ENCODE peak calls at places on chromosome 12, in nine cellular contexts. C is uterus; A is lower lobe of right lung; S is LoVo; Z is T-helper 2 cell; X is NT2/D1; R is foreskin fibroblast; O is GDM1; L is activated CD4-positive, alpha-beta T cell treated with anti-CD3 and anti-CD28 coated beads, Interleukin-2, amount 10 ng/mL, durations not matched to agents 7 days and 5 days. W is an unnamed sample.
A peak's percentile ranks its signal among the peaks of the same experiment; 100 is the strongest.

GRCh38 chr12:8697120-8697475 is 693 bp upstream of the RIMKLB start:
- DNase-seq in A (no peak), C (peak; percentile 39), O (no peak), L (peak; percentile 36), X (no peak), R (peak; percentile 42), Z (no peak), S (peak; percentile 54), W (peak; percentile 17)

GRCh38 chr12:53978477-53979356 is 4.0 kb upstream of the HOTAIR start:
- DNase-seq in S (peak; percentile 97), L (no peak), X (no peak), Z (no peak), A (no peak), C (no peak), R (peak; percentile 89), O (no peak), W (no peak)

GRCh38 chr12:118107026-118107425 is 3.2 kb upstream of the VSIG10 start:
- DNase-seq in O (no peak), R (no peak), A (no peak), X (no peak), S (peak; percentile 20), L (no peak), C (no peak), Z (no peak), W (no peak)

GRCh38 chr12:67827820-67828383 is 161.3 kb upstream of the IFNG-AS1 start:
- DNase-seq in L (no peak), S (peak; percentile 77), A (no peak), O (no peak), R (peak; percentile 92), X (peak; percentile 6), Z (no peak), C (peak; percentile 74), W (no peak)

GRCh38 chr12:98754095-98754494 is 109.0 kb downstream of the APAF1 start:
- DNase-seq in L (no peak), O (no peak), S (peak; percentile 35), A (no peak), Z (no peak), X (no peak), C (no peak), R (peak; percentile 23), W (no peak)

GRCh38 chr12:12282202-12282601 is 15.4 kb upstream of the LRP6 start:
- DNase-seq in X (no peak), O (no peak), A (no peak), S (no peak), Z (no peak), R (no peak), C (no peak), L (no peak), W (no peak)

GRCh38 chr12:108332791-108333382 is 6.2 kb downstream of the CMKLR1 start:
- DNase-seq in S (no peak), A (peak; percentile 82), Z (no peak), O (no peak), L (no peak), X (no peak), C (peak; percentile 36), R (no peak), W (no peak)

GRCh38 chr12:120229583-120230325 is 28.8 kb upstream of the RPLP0 start:
- DNase-seq in R (no peak), Z (no peak), A (peak; percentile 54), C (no peak), O (no peak), X (no peak), S (peak; percentile 65), L (no peak), W (no peak)

GRCh38 chr12:88328056-88328455 is 185.9 kb downstream of the TMTC3 start:
- DNase-seq in Z (no peak), L (no peak), S (no peak), A (no peak), R (no peak), O (no peak), X (no peak), C (no peak), W (no peak)

GRCh38 chr12:8156845-8157244 is at the start of gene ZNF705A:
- DNase-seq in O (peak; percentile 51), Z (no peak), A (no peak), L (no peak), C (no peak), X (no peak), S (no peak), R (peak; percentile 30), W (no peak)

GRCh38 chr12:106331594-106331993 is 26.0 kb upstream of the POLR3B start:
- DNase-seq in L (no peak), X (no peak), C (no peak), Z (no peak), O (no peak), R (no peak), A (no peak), S (no peak), W (no peak)

GRCh38 chr12:83161451-83161850 is 474.7 kb downstream of the TMTC2 start:
- DNase-seq in X (no peak), O (no peak), R (peak; percentile 24), S (no peak), A (no peak), Z (no peak), C (no peak), L (no peak), W (no peak)

GRCh38 chr12:39006286-39006685 is 100.9 kb upstream of the CPNE8 start:
- DNase-seq in X (no peak), A (no peak), O (no peak), R (no peak), C (no peak), L (no peak), S (no peak), Z (no peak), W (no peak)

GRCh38 chr12:22684526-22685118 is 59.7 kb downstream of the ETNK1 start:
- DNase-seq in A (no peak), R (peak; percentile 18), Z (no peak), C (no peak), O (no peak), S (peak; percentile 36), X (peak; percentile 55), L (no peak), W (peak; percentile 42)

GRCh38 chr12:64544796-64545382 is 65.4 kb upstream of the RASSF3 start:
- DNase-seq in Z (no peak), S (no peak), R (no peak), A (no peak), L (no peak), C (no peak), X (no peak), O (no peak), W (no peak)

GRCh38 chr12:108446766-108447165 is 68.3 kb upstream of the FICD start:
- DNase-seq in L (no peak), C (peak; percentile 46), O (no peak), A (no peak), R (peak; percentile 6), S (no peak), Z (no peak), X (no peak), W (no peak)

GRCh38 chr12:52820521-52820920 is 6.6 kb upstream of the KRT4 start:
- DNase-seq in S (no peak), Z (no peak), O (no peak), L (no peak), A (no peak), C (no peak), X (no peak), R (no peak), W (no peak)

GRCh38 chr12:121673013-121673441 is 3.6 kb upstream of the MORN3 start:
- DNase-seq in L (no peak), X (no peak), O (no peak), A (no peak), R (no peak), Z (peak; percentile 12), S (no peak), C (no peak), W (no peak)

GRCh38 chr12:71973687-71974086 is 35.0 kb downstream of the TPH2 start:
- DNase-seq in Z (no peak), L (no peak), X (no peak), O (no peak), R (peak; percentile 2), C (no peak), A (no peak), S (no peak), W (no peak)

GRCh38 chr12:132561784-132562156 is 48.6 kb downstream of the LRCOL1 start:
- DNase-seq in O (no peak), S (no peak), L (no peak), C (no peak), A (no peak), R (no peak), Z (no peak), X (peak; percentile 28), W (no peak)

GRCh38 chr12:45696049-45696448 is 33.5 kb upstream of the ARID2 start:
- DNase-seq in X (no peak), A (no peak), Z (no peak), C (no peak), S (no peak), O (no peak), L (no peak), R (no peak), W (no peak)

GRCh38 chr12:53122961-53123468 is 19.7 kb downstream of the SOAT2 start:
- DNase-seq in R (no peak), A (no peak), X (no peak), Z (no peak), L (no peak), S (no peak), C (no peak), O (no peak), W (no peak)

GRCh38 chr12:11958216-11959091 is 112.3 kb upstream of the BCL2L14 start:
- DNase-seq in R (peak; percentile 92), C (no peak), L (peak; percentile 40), X (no peak), O (peak; percentile 36), S (peak; percentile 56), Z (no peak), A (no peak), W (peak; percentile 38)

GRCh38 chr12:5746020-5746419 is 199.0 kb downstream of the ANO2 start:
- DNase-seq in C (no peak), S (no peak), O (no peak), R (no peak), Z (no peak), A (no peak), X (no peak), L (no peak), W (no peak)

GRCh38 chr12:114625294-114625851 is 58.6 kb downstream of the TBX3 start:
- DNase-seq in X (peak; percentile 81), L (peak; percentile 30), Z (no peak), R (peak; percentile 76), C (peak; percentile 18), O (peak; percentile 31), A (no peak), S (peak; percentile 75), W (peak; percentile 55)

GRCh38 chr12:57518176-57518919 is 2.0 kb downstream of the DDIT3 start:
- DNase-seq in S (no peak), A (no peak), L (no peak), C (no peak), R (no peak), X (no peak), Z (no peak), O (no peak), W (no peak)

GRCh38 chr12:69966409-69966808 is 141.4 kb downstream of the MYRFL start:
- DNase-seq in C (no peak), A (no peak), R (no peak), Z (no peak), L (no peak), O (no peak), X (no peak), S (peak; percentile 75), W (no peak)

GRCh38 chr12:124915249-124916236 is 1.1 kb upstream of the UBC start:
- DNase-seq in L (no peak), C (no peak), A (peak; percentile 74), R (no peak), S (peak; percentile 67), X (no peak), Z (no peak), O (no peak), W (peak; percentile 41)

GRCh38 chr12:11545438-11546330 is 103.8 kb upstream of the ETV6 start:
- DNase-seq in Z (peak; percentile 37), S (no peak), X (no peak), C (no peak), A (no peak), O (peak; percentile 56), L (peak; percentile 81), R (no peak), W (peak; percentile 92)

GRCh38 chr12:48602192-48602989 is 32.5 kb upstream of the LALBA start:
- DNase-seq in S (peak; percentile 59), A (no peak), O (no peak), X (no peak), Z (no peak), L (no peak), C (no peak), R (no peak), W (no peak)

GRCh38 chr12:100790558-100790957 is 4.0 kb upstream of the ANO4 start:
- DNase-seq in R (no peak), S (no peak), Z (no peak), X (no peak), A (no peak), L (no peak), O (no peak), C (no peak), W (no peak)